ENCODE peak calls at places on chromosomes 16 and 17, in ten cellular contexts. Q is GM13977; H is skeletal muscle cell; D is effector CD8-positive, alpha-beta T cell; A is HuH-7.5; I is activated CD8-positive, alpha-beta memory T cell treated with anti-CD3 and anti-CD28 coated beads for 1 hour; E is activated naive CD4-positive, alpha-beta T cell treated with anti-CD3 and anti-CD28 coated beads for 36 hours; O is stimulated activated CD8-positive, alpha-beta memory T cell treated with anti-CD3 and anti-CD28 coated beads, Interleukin-7, amount 100 ng/mL, for 24 hours; K is GM13976; B is nucleus accumbens. V is an unnamed sample.

GRCh38 chr17:64781394-64781793 is 119.3 kb upstream of the SMURF2 start:
- DNase-seq in Q (no peak), H (no peak), D (no peak), A (no peak), I (no peak), E (peak), O (no peak), K (peak), B (no peak), V (no peak)

GRCh38 chr17:15388356-15389046 is 47.1 kb upstream of the TEKT3 start:
- DNase-seq in Q (no peak), H (no peak), D (no peak), A (no peak), I (no peak), E (no peak), O (no peak), K (no peak), B (no peak), V (no peak)

GRCh38 chr17:40718904-40719303 is 15.4 kb upstream of the KRT24 start:
- DNase-seq in Q (no peak), H (no peak), D (no peak), A (no peak), I (no peak), E (no peak), O (no peak), K (no peak), B (no peak), V (no peak)

GRCh38 chr16:87963400-87963799 is 12.2 kb downstream of the BANP start:
- DNase-seq in Q (no peak), H (peak), D (peak), A (no peak), I (peak), E (peak), O (no peak), K (no peak), B (no peak), V (no peak)

GRCh38 chr16:813204-813915 is 12.8 kb upstream of the GNG13 start:
- DNase-seq in Q (peak), H (no peak), D (peak), A (peak), I (no peak), E (peak), O (no peak), K (peak), B (peak), V (no peak)

GRCh38 chr16:28042856-28043255 is 20.7 kb downstream of the GSG1L start:
- DNase-seq in Q (no peak), H (no peak), D (no peak), A (no peak), I (no peak), E (no peak), O (no peak), K (no peak), B (no peak), V (peak)

GRCh38 chr17:75317671-75318070 is 28.4 kb upstream of the SLC25A19 start:
- DNase-seq in Q (no peak), H (no peak), D (no peak), A (no peak), I (no peak), E (no peak), O (no peak), K (no peak), B (no peak), V (no peak)

GRCh38 chr17:10471853-10472252 is 2.5 kb upstream of the MYH4 start:
- DNase-seq in Q (no peak), H (peak), D (no peak), A (no peak), I (no peak), E (no peak), O (no peak), K (no peak), B (no peak), V (no peak)

GRCh38 chr17:28008526-28008925 is 34.0 kb upstream of the NLK start:
- DNase-seq in Q (no peak), H (peak), D (no peak), A (no peak), I (no peak), E (peak), O (no peak), K (no peak), B (no peak), V (peak)

V was measured in retinal pigment epithelial cell.